ENCODE peak calls at places on chromosomes 1 and 21, in seven cellular contexts. L is uterus, N is brain microvascular endothelial cell, J is neuronal stem cell, V is aorta, S is Peyer's patch, T is PC-3. O is an unnamed sample. For H3K27me3, the result is how much of the 10 kb centered on the place peaks cover.

GRCh38 chr1:157156058-157156541 is 17.9 kb upstream of the ETV3 start:
- DNase-seq in L (peak), N (peak), J (peak), V (peak), S (peak), T (peak), O (peak)

GRCh38 chr1:207981976-207982375 is 71.1 kb upstream of the CD34 start:
- DNase-seq in L (no peak), N (no peak), J (no peak), V (no peak), S (no peak), T (peak), O (no peak)

GRCh38 chr1:156708245-156708661 is 2.9 kb upstream of the CRABP2 start:
- DNase-seq in L (no peak), N (no peak), J (no peak), V (no peak), S (no peak), T (no peak), O (no peak)

GRCh38 chr1:196667131-196667530 is 15.3 kb downstream of the CFH start:
- DNase-seq in L (no peak), N (no peak), J (no peak), V (no peak), S (no peak), T (no peak), O (no peak)

GRCh38 chr1:179105393-179105792 is 23.5 kb downstream of the TOR3A start:
- DNase-seq in L (no peak), N (no peak), J (no peak), V (no peak), S (no peak), T (peak), O (no peak)

GRCh38 chr1:10514490-10515235 is 39.9 kb downstream of the PEX14 start:
- DNase-seq in L (no peak), N (peak), J (no peak), V (no peak), S (no peak), T (peak), O (no peak)

GRCh38 chr1:15940110-15941043 is 35.5 kb downstream of the ZBTB17 start:
- DNase-seq in L (no peak), N (no peak), J (no peak), V (no peak), S (no peak), T (no peak), O (no peak)

GRCh38 chr1:61130338-61131000 is 48.1 kb downstream of the NFIA start:
- DNase-seq in L (no peak), N (no peak), J (no peak), V (no peak), S (no peak), T (no peak), O (no peak)

GRCh38 chr21:44024895-44025353 is 12.8 kb downstream of the TRAPPC10 start:
- DNase-seq in L (peak), N (peak), J (no peak), V (peak), S (no peak), T (no peak), O (no peak)

GRCh38 chr1:175278236-175278635 is 85.7 kb upstream of the KIAA0040 start:
- DNase-seq in L (no peak), N (no peak), J (no peak), V (no peak), S (no peak), T (no peak), O (no peak)

GRCh38 chr1:219271914-219272545 is 98.4 kb downstream of the LYPLAL1 start:
- DNase-seq in L (no peak), N (peak), J (no peak), V (no peak), S (no peak), T (peak), O (no peak)

GRCh38 chr1:228349701-228350171 is 56.9 kb downstream of the TRIM11 start:
- DNase-seq in L (peak), N (no peak), J (no peak), V (peak), S (peak), T (no peak), O (no peak)

GRCh38 chr1:194084755-194085154 is 898.3 kb upstream of the B3GALT2 start:
- DNase-seq in L (no peak), N (no peak), J (no peak), V (no peak), S (no peak), T (no peak), O (no peak)

GRCh38 chr1:119068427-119068826 is 72.0 kb downstream of the WARS2 start:
- DNase-seq in L (no peak), N (no peak), J (no peak), V (no peak), S (no peak), T (no peak), O (no peak)

GRCh38 chr1:234504969-234505773 is 26.2 kb upstream of the TARBP1 start:
- DNase-seq in L (no peak), N (no peak), J (no peak), V (no peak), S (no peak), T (no peak), O (no peak)

GRCh38 chr1:226603030-226603960 is 54.7 kb downstream of the STUM start:
- DNase-seq in L (peak), N (no peak), J (no peak), V (peak), S (peak), T (peak), O (no peak)

GRCh38 chr1:231727171-231727570 is 100.6 kb downstream of the DISC1 start:
- DNase-seq in L (no peak), N (no peak), J (no peak), V (no peak), S (no peak), T (no peak), O (no peak)

GRCh38 chr1:198878566-198878965 is 239.7 kb downstream of the PTPRC start:
- DNase-seq in L (no peak), N (no peak), J (no peak), V (no peak), S (no peak), T (no peak), O (no peak)

GRCh38 chr1:46244656-46245371 is 2.7 kb upstream of the RAD54L start:
- DNase-seq in L (no peak), N (peak), J (no peak), V (no peak), S (no peak), T (peak), O (no peak)

GRCh38 chr1:113756461-113756860 is 2.8 kb downstream of the PHTF1 start:
- DNase-seq in L (no peak), N (no peak), J (no peak), V (no peak), S (no peak), T (no peak), O (no peak)

GRCh38 chr1:231442735-231443134 is 20.6 kb upstream of the EGLN1 start:
- DNase-seq in L (no peak), N (no peak), J (no peak), V (no peak), S (no peak), T (no peak), O (no peak)

GRCh38 chr1:155081472-155082300 is 3.0 kb downstream of the EFNA3 start:
- DNase-seq in L (no peak), N (no peak), J (no peak), V (peak), S (no peak), T (peak), O (no peak)

GRCh38 chr1:18651727-18652126 is 21.1 kb downstream of the PAX7 start:
- DNase-seq in L (no peak), N (no peak), J (no peak), V (no peak), S (no peak), T (no peak), O (no peak)

GRCh38 chr1:192639607-192640368 is 3.8 kb downstream of the RGS13 start:
- DNase-seq in L (no peak), N (peak), J (no peak), V (no peak), S (no peak), T (peak), O (no peak)

GRCh38 chr1:242454262-242455051 is 70.0 kb downstream of the PLD5 start:
- DNase-seq in L (no peak), N (peak), J (peak), V (no peak), S (no peak), T (peak), O (no peak)

GRCh38 chr21:43872549-43873198 is 7.7 kb downstream of the AGPAT3 start:
- DNase-seq in L (no peak), N (no peak), J (no peak), V (peak), S (no peak), T (no peak), O (no peak)

GRCh38 chr1:11594222-11594621 is 60.0 kb downstream of the FBXO2 start:
- DNase-seq in L (no peak), N (peak), J (peak), V (no peak), S (no peak), T (no peak), O (no peak)

GRCh38 chr1:53410100-53410541 is 49.1 kb upstream of the DMRTB1 start:
- DNase-seq in L (no peak), N (peak), J (no peak), V (no peak), S (no peak), T (no peak), O (no peak)

GRCh38 chr1:243974451-243975292 is 76.4 kb upstream of the ZBTB18 start:
- DNase-seq in L (no peak), N (peak), J (no peak), V (no peak), S (no peak), T (peak), O (no peak)

GRCh38 chr21:45073301-45074047 is 906 bp upstream of the ADARB1 start:
- DNase-seq in L (peak), N (peak), J (no peak), V (peak), S (peak), T (peak), O (no peak)
- H3K27ac ChIP-seq in L (peak), N (peak), J (no peak), V (no peak), S (peak), T (peak), O (no peak)

DNA sequence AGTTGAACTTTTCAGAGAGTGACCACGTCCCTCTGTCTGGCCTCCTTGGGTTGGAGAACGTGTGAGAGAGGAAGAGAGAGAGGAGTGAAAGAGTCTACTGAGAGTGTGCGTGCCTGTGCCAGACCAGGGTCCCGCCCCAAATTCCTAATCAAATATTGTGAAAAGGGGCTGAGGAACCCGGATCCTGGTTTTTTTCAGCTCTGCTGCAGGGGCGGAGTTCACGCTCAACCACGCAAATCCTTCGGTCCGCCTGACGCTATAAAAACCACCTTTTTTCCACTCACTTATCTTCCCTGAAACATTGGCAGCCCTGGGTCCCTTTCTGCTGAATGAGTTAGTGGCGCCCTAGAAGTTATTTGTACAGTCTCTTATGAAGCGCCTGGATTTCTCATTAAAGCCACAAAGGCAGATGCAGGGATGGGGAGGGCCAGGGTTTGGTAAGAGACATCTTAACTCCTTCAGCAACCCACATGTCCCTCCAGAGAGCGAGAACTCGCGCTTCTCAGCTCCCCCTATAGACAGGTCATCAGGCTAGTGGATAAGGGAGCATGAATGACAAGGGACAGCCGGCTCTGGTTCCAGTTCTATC is at the start of gene FMOD:
- DNase-seq in L (peak), N (no peak), J (no peak), V (peak), S (peak), T (no peak), O (no peak)
- H3K4me3 ChIP-seq in L (peak), N (no peak), J (no peak), V (peak), S (peak), T (no peak), O (no peak)

GRCh38 chr1:6239950-6240768 is 3.8 kb upstream of the HES3 start:
- DNase-seq in L (no peak), N (no peak), J (no peak), V (no peak), S (no peak), T (no peak), O (no peak)

GRCh38 chr1:6243053-6243834 is 735 bp upstream of the HES3 start:
- DNase-seq in L (no peak), N (no peak), J (no peak), V (no peak), S (no peak), T (no peak), O (no peak)

GRCh38 chr1:6239213-6239752 is 3.5 kb upstream of the ICMT start:
- DNase-seq in L (no peak), N (no peak), J (no peak), V (no peak), S (no peak), T (no peak), O (no peak)

GRCh38 chr1:6241887-6242740 is 1.9 kb upstream of the HES3 start:
- DNase-seq in L (no peak), N (no peak), J (no peak), V (peak), S (no peak), T (no peak), O (no peak)

DNA sequence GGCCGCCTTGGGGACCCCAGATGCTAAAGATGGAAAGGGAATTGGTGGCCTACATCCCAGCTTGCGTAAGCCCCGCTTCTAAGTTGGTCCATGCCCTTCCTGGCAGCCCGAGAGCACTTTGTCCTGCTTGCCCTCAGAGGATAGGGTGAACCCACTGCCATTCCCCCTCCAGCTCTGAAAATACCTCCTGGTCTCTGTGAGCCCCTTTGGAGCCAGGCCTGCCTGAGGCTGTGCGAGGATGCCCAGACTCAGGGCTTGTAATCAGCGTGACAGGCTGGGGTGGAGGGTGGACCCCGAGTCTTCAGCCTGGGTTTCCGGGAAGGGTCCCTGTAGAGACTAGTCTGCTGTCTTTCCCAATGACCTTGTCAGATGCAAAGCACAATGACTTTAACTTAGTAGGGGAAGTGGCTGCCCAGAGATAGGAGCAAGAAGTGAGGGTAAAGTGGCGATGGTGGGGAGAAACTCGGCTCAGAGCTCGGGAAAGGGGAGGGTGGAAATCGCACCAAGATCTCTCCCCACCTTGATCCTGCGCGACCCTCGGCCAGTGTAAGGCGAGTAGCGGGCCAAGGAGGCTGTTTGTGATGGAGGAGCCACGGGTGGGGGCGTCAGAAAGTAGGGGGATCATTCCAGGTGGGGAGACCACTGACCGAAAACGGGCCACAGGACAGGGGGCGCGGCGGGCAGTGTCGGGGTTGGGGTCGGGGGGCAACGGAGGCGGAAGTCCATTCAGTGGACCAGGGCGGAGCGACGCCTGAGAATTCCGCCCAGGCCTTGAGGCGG is 2.7 kb upstream of the HES3 start:
- DNase-seq in L (no peak), N (no peak), J (no peak), V (no peak), S (no peak), T (no peak), O (no peak)
- H3K27me3 ChIP-seq in L (under half), N (under half), J (under half), V (under half), S (under half), T (under half), O (half or more)

DNA sequence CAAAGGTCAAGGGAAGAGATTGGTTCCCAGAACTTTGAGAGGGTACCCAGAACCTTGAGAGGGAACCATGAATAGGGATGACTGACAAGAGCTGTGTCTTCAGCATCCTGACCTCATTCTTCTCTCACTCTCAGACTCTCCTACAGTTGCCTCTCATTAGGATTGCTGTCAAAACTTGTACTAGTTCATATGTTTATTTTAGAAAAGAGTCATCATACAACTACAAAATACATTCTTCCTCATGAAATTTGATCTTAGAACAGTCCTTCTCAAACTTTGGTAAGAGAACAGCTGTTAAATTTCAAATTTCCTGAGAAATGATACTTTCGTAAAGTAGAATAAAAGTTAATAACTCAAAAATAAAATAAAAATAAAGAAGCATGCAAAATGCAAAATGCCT is 161.4 kb upstream of the ZRANB2 start:
- DNase-seq in L (no peak), N (no peak), J (no peak), V (no peak), S (no peak), T (peak), O (no peak)
- H3K27ac ChIP-seq in L (no peak), N (no peak), J (no peak), V (no peak), S (no peak), T (no peak), O (no peak)

DNA sequence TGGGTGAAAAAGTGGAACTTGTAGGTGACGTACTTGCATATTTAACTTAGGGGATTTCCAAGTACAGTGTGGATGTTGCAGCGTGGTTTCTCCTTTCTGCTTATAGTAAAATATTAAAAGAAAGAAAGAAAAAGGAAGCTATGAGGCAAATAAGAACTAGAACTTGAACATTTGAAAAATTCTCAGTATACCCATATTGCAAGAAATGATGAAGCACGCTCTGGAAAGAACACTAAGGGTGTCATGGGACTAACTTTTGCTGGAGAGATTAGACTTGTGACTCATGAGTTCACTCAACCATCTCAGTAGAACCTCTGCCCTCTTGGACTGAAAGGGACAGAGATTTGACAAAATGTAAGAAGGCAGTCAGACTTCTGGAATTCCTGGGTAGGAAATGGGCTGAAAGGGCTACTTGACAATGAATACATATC is 704.5 kb upstream of the ADGRL4 start:
- DNase-seq in L (no peak), N (peak), J (no peak), V (no peak), S (no peak), T (no peak), O (no peak)
- H3K4me3 ChIP-seq in L (no peak), N (no peak), J (no peak), V (no peak), S (no peak), T (no peak), O (no peak)